ENCODE peak calls at places on chromosomes 16 and 17, in five cellular contexts. One of them, this sample, is unnamed.
A peak's percentile ranks its signal among the peaks of the same experiment; 100 is the strongest.

GRCh38 chr17:52517176-52517575 is 358.7 kb upstream of the CA10 start:
- DNase-seq in head of caudate nucleus: no peak
- DNase-seq in NCI-H774: no peak
- DNase-seq in T-helper 17 cell: no peak
- DNase-seq in amygdala: no peak
- DNase-seq in this sample: no peak

GRCh38 chr17:68600881-68601564 is at the start of gene FAM20A:
- DNase-seq in head of caudate nucleus: peak; percentile 31
- DNase-seq in NCI-H774: peak; percentile 36
- DNase-seq in T-helper 17 cell: no peak
- DNase-seq in amygdala: no peak
- DNase-seq in this sample: peak; percentile 32

GRCh38 chr16:997440-998051 is 16.0 kb downstream of the SOX8 start:
- DNase-seq in head of caudate nucleus: peak; percentile 93
- DNase-seq in NCI-H774: no peak
- DNase-seq in T-helper 17 cell: peak; percentile 47
- DNase-seq in amygdala: no peak
- DNase-seq in this sample: peak; percentile 73

GRCh38 chr17:3918372-3919122 is 2.3 kb upstream of the P2RX1 start:
- DNase-seq in head of caudate nucleus: no peak
- DNase-seq in NCI-H774: no peak
- DNase-seq in T-helper 17 cell: no peak
- DNase-seq in amygdala: no peak
- DNase-seq in this sample: no peak

GRCh38 chr16:89359296-89360147 is 130.8 kb downstream of the ANKRD11 start:
- DNase-seq in head of caudate nucleus: peak; percentile 32
- DNase-seq in NCI-H774: no peak
- DNase-seq in T-helper 17 cell: no peak
- DNase-seq in amygdala: no peak
- DNase-seq in this sample: no peak

GRCh38 chr17:50464736-50465135 is 3.9 kb downstream of the CHAD start:
- DNase-seq in head of caudate nucleus: no peak
- DNase-seq in NCI-H774: no peak
- DNase-seq in T-helper 17 cell: no peak
- DNase-seq in amygdala: no peak
- DNase-seq in this sample: no peak

GRCh38 chr17:73369126-73369525 is 57.3 kb upstream of the CDC42EP4 start:
- DNase-seq in head of caudate nucleus: no peak
- DNase-seq in NCI-H774: no peak
- DNase-seq in T-helper 17 cell: no peak
- DNase-seq in amygdala: no peak
- DNase-seq in this sample: no peak

GRCh38 chr16:72427001-72427785 is 255.2 kb upstream of the PMFBP1 start:
- DNase-seq in head of caudate nucleus: peak; percentile 59
- DNase-seq in NCI-H774: peak; percentile 9
- DNase-seq in T-helper 17 cell: no peak
- DNase-seq in amygdala: peak; percentile 23
- DNase-seq in this sample: no peak

GRCh38 chr17:16980061-16980460 is 8.1 kb upstream of the TNFRSF13B start:
- DNase-seq in head of caudate nucleus: no peak
- DNase-seq in NCI-H774: no peak
- DNase-seq in T-helper 17 cell: no peak
- DNase-seq in amygdala: no peak
- DNase-seq in this sample: no peak

GRCh38 chr16:82627811-82628339 is 1.1 kb downstream of the CDH13 start:
- DNase-seq in head of caudate nucleus: no peak
- DNase-seq in NCI-H774: no peak
- DNase-seq in T-helper 17 cell: no peak
- DNase-seq in amygdala: no peak
- DNase-seq in this sample: no peak

GRCh38 chr16:53881371-53881770 is 177.4 kb downstream of the FTO start:
- DNase-seq in head of caudate nucleus: no peak
- DNase-seq in NCI-H774: no peak
- DNase-seq in T-helper 17 cell: no peak
- DNase-seq in amygdala: no peak
- DNase-seq in this sample: no peak

GRCh38 chr17:2239882-2240430 is 63.6 kb downstream of the SMG6 start:
- DNase-seq in head of caudate nucleus: no peak
- DNase-seq in NCI-H774: no peak
- DNase-seq in T-helper 17 cell: no peak
- DNase-seq in amygdala: no peak
- DNase-seq in this sample: no peak